ENCODE peak calls at places on chromosomes 11 and 22, in six cellular contexts. One of them, this sample, is unnamed.

GRCh38 chr22:43305806-43306205 is 37.4 kb downstream of the SCUBE1 start:
- DNase-seq in adipocyte: no peak
- DNase-seq in heart right ventricle: peak
- DNase-seq in mucosa of descending colon: no peak
- DNase-seq in posterior cingulate gyrus: no peak
- DNase-seq in suprapubic skin: no peak
- DNase-seq in this sample: no peak

GRCh38 chr11:83467841-83468240 is 181.7 kb upstream of the CCDC90B start:
- DNase-seq in mucosa of descending colon: no peak
- DNase-seq in posterior cingulate gyrus: no peak
- DNase-seq in suprapubic skin: no peak
- DNase-seq in heart right ventricle: no peak
- DNase-seq in adipocyte: no peak
- DNase-seq in this sample: no peak

GRCh38 chr22:49934891-49935557 is 16.6 kb downstream of the CRELD2 start:
- DNase-seq in posterior cingulate gyrus: no peak
- DNase-seq in mucosa of descending colon: peak
- DNase-seq in heart right ventricle: peak
- DNase-seq in suprapubic skin: no peak
- DNase-seq in adipocyte: peak
- DNase-seq in this sample: peak

GRCh38 chr11:116709970-116710369 is 62.8 kb downstream of the BUD13 start:
- DNase-seq in mucosa of descending colon: no peak
- DNase-seq in suprapubic skin: no peak
- DNase-seq in posterior cingulate gyrus: no peak
- DNase-seq in adipocyte: no peak
- DNase-seq in heart right ventricle: no peak
- DNase-seq in this sample: no peak

GRCh38 chr22:45478108-45478771 is 24.4 kb upstream of the FBLN1 start:
- DNase-seq in suprapubic skin: no peak
- DNase-seq in heart right ventricle: no peak
- DNase-seq in mucosa of descending colon: no peak
- DNase-seq in adipocyte: peak
- DNase-seq in posterior cingulate gyrus: no peak
- DNase-seq in this sample: peak

GRCh38 chr22:46596032-46596441 is 24.1 kb upstream of the GRAMD4 start:
- DNase-seq in posterior cingulate gyrus: no peak
- DNase-seq in mucosa of descending colon: no peak
- DNase-seq in heart right ventricle: peak
- DNase-seq in suprapubic skin: no peak
- DNase-seq in adipocyte: no peak
- DNase-seq in this sample: peak

GRCh38 chr22:29314074-29314473 is 1.4 kb downstream of the RASL10A start:
- DNase-seq in posterior cingulate gyrus: no peak
- DNase-seq in heart right ventricle: no peak
- DNase-seq in adipocyte: no peak
- DNase-seq in suprapubic skin: no peak
- DNase-seq in mucosa of descending colon: peak
- DNase-seq in this sample: no peak

GRCh38 chr22:25747245-25747944 is 5.4 kb downstream of the MYO18B start:
- DNase-seq in suprapubic skin: no peak
- DNase-seq in heart right ventricle: no peak
- DNase-seq in posterior cingulate gyrus: no peak
- DNase-seq in mucosa of descending colon: peak
- DNase-seq in adipocyte: peak
- DNase-seq in this sample: no peak

GRCh38 chr11:82996966-82997606 is 74.6 kb downstream of the RAB30 start:
- DNase-seq in posterior cingulate gyrus: no peak
- DNase-seq in suprapubic skin: no peak
- DNase-seq in heart right ventricle: no peak
- DNase-seq in mucosa of descending colon: peak
- DNase-seq in adipocyte: no peak
- DNase-seq in this sample: no peak

GRCh38 chr22:39129081-39129480 is 23.4 kb downstream of the CBX7 start:
- DNase-seq in adipocyte: no peak
- DNase-seq in mucosa of descending colon: no peak
- DNase-seq in suprapubic skin: no peak
- DNase-seq in heart right ventricle: no peak
- DNase-seq in posterior cingulate gyrus: no peak
- DNase-seq in this sample: no peak

GRCh38 chr22:32335471-32335870 is 22.2 kb upstream of the RFPL3 start:
- DNase-seq in mucosa of descending colon: no peak
- DNase-seq in posterior cingulate gyrus: no peak
- DNase-seq in heart right ventricle: no peak
- DNase-seq in suprapubic skin: no peak
- DNase-seq in adipocyte: no peak
- DNase-seq in this sample: no peak

GRCh38 chr11:88340366-88340930 is 2.9 kb upstream of the CTSC start:
- DNase-seq in adipocyte: no peak
- DNase-seq in mucosa of descending colon: no peak
- DNase-seq in posterior cingulate gyrus: no peak
- DNase-seq in suprapubic skin: no peak
- DNase-seq in heart right ventricle: no peak
- DNase-seq in this sample: no peak

GRCh38 chr11:13065200-13065787 is 56.2 kb downstream of the RASSF10 start:
- DNase-seq in mucosa of descending colon: no peak
- DNase-seq in adipocyte: no peak
- DNase-seq in suprapubic skin: no peak
- DNase-seq in heart right ventricle: no peak
- DNase-seq in posterior cingulate gyrus: no peak
- DNase-seq in this sample: no peak

GRCh38 chr22:42945027-42945426 is 69.9 kb downstream of the PACSIN2 start:
- DNase-seq in heart right ventricle: no peak
- DNase-seq in posterior cingulate gyrus: no peak
- DNase-seq in adipocyte: no peak
- DNase-seq in suprapubic skin: no peak
- DNase-seq in mucosa of descending colon: no peak
- DNase-seq in this sample: no peak

GRCh38 chr11:118748056-118748455 is 42.9 kb downstream of the DDX6 start:
- DNase-seq in heart right ventricle: no peak
- DNase-seq in posterior cingulate gyrus: no peak
- DNase-seq in adipocyte: no peak
- DNase-seq in suprapubic skin: no peak
- DNase-seq in mucosa of descending colon: no peak
- DNase-seq in this sample: no peak

GRCh38 chr11:7982582-7983119 is 4.5 kb upstream of the EIF3F start:
- DNase-seq in heart right ventricle: no peak
- DNase-seq in posterior cingulate gyrus: no peak
- DNase-seq in adipocyte: no peak
- DNase-seq in suprapubic skin: no peak
- DNase-seq in mucosa of descending colon: no peak
- DNase-seq in this sample: no peak

GRCh38 chr11:126918556-126918955 is 82.0 kb downstream of the KIRREL3 start:
- DNase-seq in mucosa of descending colon: no peak
- DNase-seq in suprapubic skin: no peak
- DNase-seq in posterior cingulate gyrus: no peak
- DNase-seq in heart right ventricle: no peak
- DNase-seq in adipocyte: peak
- DNase-seq in this sample: no peak

GRCh38 chr11:71138737-71139425 is 113.5 kb downstream of the SHANK2 start:
- DNase-seq in suprapubic skin: no peak
- DNase-seq in mucosa of descending colon: no peak
- DNase-seq in adipocyte: no peak
- DNase-seq in heart right ventricle: no peak
- DNase-seq in posterior cingulate gyrus: no peak
- DNase-seq in this sample: no peak

GRCh38 chr11:114183041-114183511 is 113.1 kb upstream of the NNMT start:
- DNase-seq in posterior cingulate gyrus: no peak
- DNase-seq in suprapubic skin: no peak
- DNase-seq in heart right ventricle: no peak
- DNase-seq in adipocyte: no peak
- DNase-seq in mucosa of descending colon: peak
- DNase-seq in this sample: no peak

GRCh38 chr22:36998620-36999351 is 20.5 kb downstream of the TST start:
- DNase-seq in mucosa of descending colon: no peak
- DNase-seq in posterior cingulate gyrus: no peak
- DNase-seq in heart right ventricle: no peak
- DNase-seq in suprapubic skin: no peak
- DNase-seq in adipocyte: no peak
- DNase-seq in this sample: no peak

GRCh38 chr22:31893460-31893859 is 50.9 kb upstream of the YWHAH start:
- DNase-seq in adipocyte: no peak
- DNase-seq in suprapubic skin: no peak
- DNase-seq in mucosa of descending colon: no peak
- DNase-seq in heart right ventricle: no peak
- DNase-seq in posterior cingulate gyrus: peak
- DNase-seq in this sample: no peak